ENCODE peak calls at places on chromosomes 12 and 14, in six cellular contexts. M, L, E, Y, U and G are unnamed samples.

GRCh38 chr12:103588680-103589079 is 1.6 kb downstream of the STAB2 start:
- DNase-seq in M (no peak), L (no peak), E (no peak), Y (no peak), U (no peak), G (no peak)

GRCh38 chr14:21589317-21589716 is 9.4 kb upstream of the OR10G3 start:
- DNase-seq in M (no peak), L (no peak), E (no peak), Y (no peak), U (no peak), G (no peak)

GRCh38 chr12:67649165-67650126 is 901 bp downstream of the DYRK2 start:
- DNase-seq in M (peak), L (peak), E (peak), Y (peak), U (no peak), G (peak)

GRCh38 chr12:40106655-40107054 is 774 bp upstream of the SLC2A13 start:
- DNase-seq in M (no peak), L (peak), E (no peak), Y (no peak), U (no peak), G (no peak)

GRCh38 chr12:69602954-69603353 is 7.8 kb downstream of the LRRC10 start:
- DNase-seq in M (no peak), L (no peak), E (no peak), Y (peak), U (no peak), G (no peak)

GRCh38 chr12:18576104-18576622 is 161.6 kb downstream of the PLCZ1 start:
- DNase-seq in M (peak), L (no peak), E (no peak), Y (no peak), U (no peak), G (no peak)

GRCh38 chr14:102971314-102971713 is 48.9 kb downstream of the AMN start:
- DNase-seq in M (no peak), L (no peak), E (no peak), Y (no peak), U (no peak), G (no peak)

GRCh38 chr14:101695659-101696058 is 65.8 kb upstream of the PPP2R5C start:
- DNase-seq in M (no peak), L (no peak), E (no peak), Y (no peak), U (no peak), G (no peak)

GRCh38 chr14:74852922-74853530 is 22.9 kb downstream of the PROX2 start:
- DNase-seq in M (peak), L (no peak), E (no peak), Y (no peak), U (no peak), G (no peak)

GRCh38 chr12:10366875-10367274 is 23.0 kb downstream of the KLRK1 start:
- DNase-seq in M (no peak), L (no peak), E (no peak), Y (no peak), U (peak), G (no peak)

GRCh38 chr14:103382375-103382774 is 2.8 kb upstream of the MARK3 start:
- DNase-seq in M (peak), L (no peak), E (no peak), Y (no peak), U (no peak), G (no peak)

GRCh38 chr14:91078095-91078737 is 17.8 kb upstream of the RPS6KA5 start:
- DNase-seq in M (no peak), L (no peak), E (no peak), Y (no peak), U (no peak), G (no peak)

GRCh38 chr14:44589180-44589579 is 82.1 kb upstream of the FSCB start:
- DNase-seq in M (no peak), L (peak), E (peak), Y (no peak), U (no peak), G (no peak)

GRCh38 chr14:21084988-21085853 is 13.2 kb downstream of the ZNF219 start:
- DNase-seq in M (peak), L (no peak), E (no peak), Y (no peak), U (no peak), G (no peak)

GRCh38 chr14:69485261-69485660 is 733 bp downstream of the PLEKHD1 start:
- DNase-seq in M (no peak), L (no peak), E (no peak), Y (no peak), U (no peak), G (no peak)

GRCh38 chr12:95548539-95549391 is 2.5 kb downstream of the USP44 start:
- DNase-seq in M (peak), L (peak), E (no peak), Y (peak), U (no peak), G (peak)

GRCh38 chr12:104136577-104136976 is 1.4 kb downstream of the NFYB start:
- DNase-seq in M (no peak), L (peak), E (no peak), Y (no peak), U (no peak), G (no peak)

GRCh38 chr14:89349196-89350008 is 67.6 kb downstream of the FOXN3 start:
- DNase-seq in M (no peak), L (peak), E (no peak), Y (peak), U (peak), G (peak)

GRCh38 chr12:10362325-10362724 is 27.5 kb downstream of the KLRK1 start:
- DNase-seq in M (no peak), L (no peak), E (no peak), Y (no peak), U (no peak), G (no peak)

GRCh38 chr12:81797100-81797499 is 38.0 kb upstream of the PPFIA2 start:
- DNase-seq in M (no peak), L (peak), E (no peak), Y (no peak), U (no peak), G (no peak)

GRCh38 chr12:15756822-15757221 is 32.4 kb downstream of the EPS8 start:
- DNase-seq in M (peak), L (no peak), E (no peak), Y (no peak), U (no peak), G (no peak)

GRCh38 chr14:20632831-20633771 is 8.4 kb downstream of the OR6S1 start:
- DNase-seq in M (peak), L (peak), E (no peak), Y (peak), U (peak), G (peak)

GRCh38 chr12:115693970-115694369 is 583.5 kb downstream of the MED13L start:
- DNase-seq in M (no peak), L (no peak), E (no peak), Y (no peak), U (no peak), G (no peak)

GRCh38 chr12:13183621-13184020 is 12.9 kb upstream of the EMP1 start:
- DNase-seq in M (no peak), L (no peak), E (no peak), Y (no peak), U (no peak), G (no peak)

GRCh38 chr12:89187507-89187906 is 164.8 kb downstream of the DUSP6 start:
- DNase-seq in M (no peak), L (no peak), E (no peak), Y (no peak), U (no peak), G (no peak)